ENCODE peak calls at places on chromosomes 1 and 21, in four cellular contexts. B is neural progenitor cell, X is GM23338, A is MM.1S. K is an unnamed sample.
A peak's percentile ranks its signal among the peaks of the same experiment; 100 is the strongest.

GRCh38 chr1:203368624-203369451 is 17.9 kb upstream of the FMOD start:
- DNase-seq in B (no peak), X (no peak), A (peak; percentile 5), K (peak; percentile 72)

GRCh38 chr1:20349561-20349960 is 58.9 kb downstream of the VWA5B1 start:
- DNase-seq in B (no peak), X (no peak), A (no peak), K (no peak)

GRCh38 chr21:33018707-33019455 is 6.9 kb upstream of the OLIG2 start:
- DNase-seq in B (no peak), X (no peak), A (no peak), K (no peak)

GRCh38 chr1:43530483-43531452 is at the start of gene PTPRF:
- DNase-seq in B (peak; percentile 87), X (peak; percentile 81), A (peak; percentile 33), K (peak; percentile 90)

GRCh38 chr1:17193222-17194132 is 11.5 kb upstream of the PADI1 start:
- DNase-seq in B (no peak), X (no peak), A (no peak), K (no peak)

GRCh38 chr1:18230840-18231239 is 123.2 kb downstream of the IGSF21 start:
- DNase-seq in B (no peak), X (no peak), A (no peak), K (no peak)

GRCh38 chr1:53942149-53942957 is 3.1 kb downstream of the IFT25 start:
- DNase-seq in B (no peak), X (no peak), A (no peak), K (no peak)

GRCh38 chr1:86460998-86461397 is 7.7 kb upstream of the CLCA1 start:
- DNase-seq in B (no peak), X (no peak), A (no peak), K (no peak)

GRCh38 chr1:205648212-205648910 is 16.6 kb upstream of the ELK4 start:
- DNase-seq in B (peak; percentile 43), X (no peak), A (no peak), K (no peak)

GRCh38 chr1:4531842-4532241 is 122.6 kb upstream of the AJAP1 start:
- DNase-seq in B (no peak), X (no peak), A (no peak), K (no peak)

GRCh38 chr1:94063379-94063778 is 57.6 kb downstream of the ABCA4 start:
- DNase-seq in B (peak; percentile 52), X (peak; percentile 62), A (no peak), K (peak; percentile 72)

DNA sequence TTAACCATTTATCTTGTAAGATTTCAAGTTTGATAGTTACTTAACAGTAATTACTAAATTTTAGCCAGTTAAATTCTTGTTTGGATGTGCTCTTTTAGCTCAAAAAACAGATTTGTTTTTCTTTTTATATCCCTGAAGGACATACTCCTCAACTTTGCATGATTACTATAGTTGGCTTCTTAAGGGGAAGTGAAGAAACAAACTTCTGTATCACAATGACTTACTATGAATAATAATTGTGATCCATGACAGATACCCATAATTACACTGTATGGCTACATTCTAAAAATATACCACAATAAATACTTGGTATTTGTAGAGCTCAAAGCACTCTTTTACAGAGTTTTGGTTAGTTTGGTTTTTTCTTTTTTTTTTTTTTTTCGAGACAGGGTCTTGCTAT is 55.8 kb downstream of the IARS2 start:
- DNase-seq in B (no peak), X (no peak), A (no peak), K (no peak)
- TF ChIP-seq EZH2phosphoT487 in B (no peak), X (no peak), A (no peak), K (no peak)

DNA sequence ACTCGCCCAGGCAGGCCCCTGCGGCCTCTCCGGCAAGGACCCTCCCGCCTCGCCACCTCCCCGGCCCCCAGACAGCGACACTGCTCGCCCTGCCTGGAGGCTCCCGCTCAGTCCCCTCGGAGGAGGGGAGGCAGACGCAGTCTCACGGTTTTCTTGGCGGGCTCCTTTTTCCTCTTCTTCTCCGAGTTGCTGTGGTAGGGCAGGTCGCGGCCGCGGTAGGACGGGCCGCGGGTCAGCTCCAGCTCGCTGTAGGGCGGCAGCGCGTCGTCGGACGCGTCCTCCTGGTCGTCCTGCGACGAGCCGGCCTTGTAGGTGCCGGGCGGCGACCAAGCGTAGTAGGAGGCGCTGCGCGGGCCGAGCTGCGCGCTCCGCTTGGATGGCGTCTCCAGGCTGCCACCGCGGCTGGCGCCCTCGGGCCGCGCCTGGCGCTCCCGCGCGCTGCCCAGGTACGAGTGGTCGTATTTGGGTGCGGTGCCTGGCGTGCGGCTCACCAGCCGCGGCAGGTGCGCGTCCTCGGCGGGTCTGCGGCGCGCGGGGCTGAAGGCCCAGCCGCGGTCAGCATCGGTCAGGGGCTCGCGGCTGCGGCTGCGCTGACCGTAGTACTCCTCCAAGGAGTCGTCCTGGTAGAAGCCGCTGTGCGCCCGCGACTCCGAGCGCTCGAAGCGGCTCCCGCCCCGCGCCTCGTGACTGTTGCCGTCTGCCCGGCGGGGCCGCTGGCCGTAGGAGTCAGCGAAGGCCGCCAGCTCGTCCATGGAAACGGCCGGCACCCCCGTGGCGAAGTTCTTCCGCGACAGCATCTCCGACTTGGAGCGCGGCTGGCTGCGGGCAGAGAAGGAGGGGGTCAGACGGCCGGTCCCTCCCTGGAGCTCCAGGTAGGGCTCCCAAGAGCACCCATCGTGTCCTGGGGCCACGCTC is 44.8 kb upstream of the TADA1 start:
- DNase-seq in B (peak; percentile 85), X (peak; percentile 79), A (no peak), K (peak; percentile 44)
- TF ChIP-seq EZH2 in B (peak; percentile 84), X (peak; percentile 70), A (no peak), K (peak; percentile 93)

GRCh38 chr1:197327776-197328364 is 59.8 kb downstream of the CRB1 start:
- DNase-seq in B (peak; percentile 15), X (peak; percentile 53), A (peak; percentile 34), K (peak; percentile 17)
- H3K4me2 ChIP-seq in B (no peak overlapping the region), X (no peak overlapping the region), A (peak overlapping the region; percentile 8), K (no peak overlapping the region)

DNA sequence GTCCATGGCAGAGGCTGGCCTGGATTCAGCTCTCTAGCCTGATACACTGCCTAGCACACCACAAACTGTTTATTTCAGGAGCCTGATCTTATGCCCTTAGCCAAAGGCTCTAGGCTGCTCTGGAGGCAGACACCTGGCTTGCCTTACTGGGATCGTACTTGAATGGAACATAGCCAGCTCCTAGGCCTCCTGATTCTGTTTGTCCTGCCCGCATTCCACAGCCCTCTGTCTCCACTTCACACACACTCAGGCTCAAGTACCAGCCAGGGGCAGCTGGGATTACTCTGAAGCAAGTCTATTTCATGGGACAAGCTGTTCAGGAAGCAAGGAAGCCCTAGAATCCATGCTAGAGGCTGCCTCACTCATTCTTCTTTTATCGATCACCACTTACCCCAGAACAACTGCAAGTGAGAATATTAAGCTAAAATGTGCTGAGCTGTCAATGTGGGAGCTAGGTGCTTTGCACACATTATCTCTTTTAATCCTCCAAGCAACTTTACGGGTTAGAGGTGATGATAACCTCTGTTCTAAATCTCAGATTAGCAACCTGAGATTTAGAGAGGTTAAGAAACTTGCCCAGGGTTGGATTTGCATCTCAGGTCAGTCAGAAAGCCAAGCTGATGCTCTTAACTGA is 31.1 kb upstream of the CYP4B1 start:
- DNase-seq in B (no peak), X (no peak), A (no peak), K (no peak)
- TF ChIP-seq EZH2phosphoT487 in B (no peak), X (no peak), A (no peak), K (no peak)

GRCh38 chr1:90710579-90711536 is 6.2 kb downstream of the BARHL2 start:
- DNase-seq in B (peak; percentile 83), X (peak; percentile 84), A (no peak), K (no peak)
- TF ChIP-seq EZH2 in B (peak; percentile 92), X (peak; percentile 72), A (no peak), K (peak; percentile 97)

DNA sequence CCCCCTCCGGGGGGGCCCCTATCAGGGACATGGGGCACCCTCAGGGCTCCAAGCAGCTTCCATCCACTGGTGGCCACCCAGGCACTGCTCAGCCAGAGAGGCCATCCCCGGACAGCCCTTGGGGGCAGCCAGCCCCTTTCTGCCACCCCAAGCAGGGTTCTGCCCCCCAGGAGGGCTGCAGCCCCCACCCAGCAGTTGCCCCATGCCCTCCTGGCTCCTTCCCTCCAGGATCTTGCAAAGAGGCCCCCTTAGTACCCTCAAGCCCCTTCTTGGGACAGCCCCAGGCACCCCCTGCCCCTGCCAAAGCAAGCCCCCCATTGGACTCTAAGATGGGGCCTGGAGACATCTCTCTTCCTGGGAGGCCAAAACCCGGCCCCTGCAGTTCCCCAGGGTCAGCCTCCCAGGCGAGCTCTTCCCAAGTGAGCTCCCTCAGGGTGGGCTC is 34.9 kb downstream of the TRIM11 start:
- DNase-seq in B (no peak), X (no peak), A (no peak), K (no peak)
- H3K4me2 ChIP-seq in B (no peak overlapping the region), X (no peak overlapping the region), A (no peak overlapping the region), K (no peak overlapping the region)

GRCh38 chr1:162855461-162856150 is 5.4 kb downstream of the CCDC190 start:
- DNase-seq in B (no peak), X (no peak), A (no peak), K (no peak)

GRCh38 chr1:162861101-162861500 is at the start of gene CCDC190:
- DNase-seq in B (no peak), X (peak; percentile 17), A (no peak), K (peak; percentile 12)

GRCh38 chr1:162859210-162859609 is 1.8 kb downstream of the CCDC190 start:
- DNase-seq in B (peak; percentile 16), X (no peak), A (peak; percentile 82), K (no peak)

GRCh38 chr1:162856260-162856659 is 4.7 kb downstream of the CCDC190 start:
- DNase-seq in B (no peak), X (no peak), A (peak; percentile 62), K (no peak)

GRCh38 chr1:162857850-162858249 is 3.1 kb downstream of the CCDC190 start:
- DNase-seq in B (no peak), X (no peak), A (no peak), K (no peak)
- TF ChIP-seq EZH2phosphoT487 in B (no peak), X (no peak), A (no peak), K (no peak)

GRCh38 chr21:41948901-41949300 is 4.9 kb downstream of the C2CD2 start:
- DNase-seq in B (no peak), X (no peak), A (no peak), K (no peak)

GRCh38 chr21:41951876-41952567 is 1.8 kb downstream of the C2CD2 start:
- DNase-seq in B (no peak), X (no peak), A (no peak), K (no peak)

GRCh38 chr21:41952568-41953248 is 1.1 kb downstream of the C2CD2 start:
- DNase-seq in B (peak; percentile 34), X (peak; percentile 49), A (no peak), K (no peak)

GRCh38 chr21:41953249-41953830 is 478 bp downstream of the C2CD2 start:
- DNase-seq in B (peak; percentile 55), X (peak; percentile 32), A (no peak), K (peak; percentile 42)

GRCh38 chr21:41950941-41951408 is 2.8 kb downstream of the C2CD2 start:
- DNase-seq in B (peak; percentile 84), X (peak; percentile 65), A (no peak), K (no peak)
- TF ChIP-seq EZH2 in B (no peak), X (no peak), A (no peak), K (no peak)

GRCh38 chr1:176466514-176466913 is 3.5 kb downstream of the PAPPA2 start:
- DNase-seq in B (peak; percentile 66), X (peak; percentile 77), A (no peak), K (peak; percentile 41)
- H3K4me2 ChIP-seq in B (no peak overlapping the region), X (no peak overlapping the region), A (no peak overlapping the region), K (no peak overlapping the region)

K was measured in hepatocyte.